ENCODE peak calls at places on chromosomes 3 and 15, in six cellular contexts. One of them, this sample, is unnamed.
A peak's percentile ranks its signal among the peaks of the same experiment; 100 is the strongest.

GRCh38 chr3:29635888-29636287 is 355.0 kb downstream of the RBMS3 start:
- DNase-seq in Caco-2: no peak
- DNase-seq in fibroblast of mammary gland: no peak
- DNase-seq in fibroblast of the aortic adventitia: no peak
- DNase-seq in left ventricle myocardium inferior: no peak
- DNase-seq in CD8-positive, alpha-beta T cell: no peak
- DNase-seq in this sample: no peak

GRCh38 chr3:123076496-123077418 is 9.9 kb downstream of the PDIA5 start:
- DNase-seq in fibroblast of mammary gland: no peak
- DNase-seq in left ventricle myocardium inferior: peak; percentile 73
- DNase-seq in Caco-2: no peak
- DNase-seq in fibroblast of the aortic adventitia: peak; percentile 62
- DNase-seq in CD8-positive, alpha-beta T cell: no peak
- DNase-seq in this sample: no peak

GRCh38 chr15:99324082-99324620 is 72.9 kb downstream of the LRRC28 start:
- DNase-seq in CD8-positive, alpha-beta T cell: no peak
- DNase-seq in Caco-2: no peak
- DNase-seq in fibroblast of mammary gland: peak; percentile 89
- DNase-seq in fibroblast of the aortic adventitia: peak; percentile 87
- DNase-seq in left ventricle myocardium inferior: no peak
- DNase-seq in this sample: no peak

GRCh38 chr3:127900536-127900935 is 14.5 kb upstream of the KBTBD12 start:
- DNase-seq in CD8-positive, alpha-beta T cell: no peak
- DNase-seq in left ventricle myocardium inferior: no peak
- DNase-seq in Caco-2: no peak
- DNase-seq in fibroblast of mammary gland: no peak
- DNase-seq in fibroblast of the aortic adventitia: no peak
- DNase-seq in this sample: no peak

GRCh38 chr3:31639828-31640227 is 107.1 kb downstream of the STT3B start:
- DNase-seq in Caco-2: no peak
- DNase-seq in left ventricle myocardium inferior: no peak
- DNase-seq in CD8-positive, alpha-beta T cell: no peak
- DNase-seq in fibroblast of the aortic adventitia: no peak
- DNase-seq in fibroblast of mammary gland: no peak
- DNase-seq in this sample: no peak

GRCh38 chr3:78041486-78041885 is 1001.6 kb downstream of the ROBO2 start:
- DNase-seq in Caco-2: no peak
- DNase-seq in CD8-positive, alpha-beta T cell: no peak
- DNase-seq in fibroblast of the aortic adventitia: no peak
- DNase-seq in left ventricle myocardium inferior: no peak
- DNase-seq in fibroblast of mammary gland: no peak
- DNase-seq in this sample: no peak

GRCh38 chr3:148710665-148711064 is 13.0 kb downstream of the AGTR1 start:
- DNase-seq in fibroblast of mammary gland: no peak
- DNase-seq in fibroblast of the aortic adventitia: no peak
- DNase-seq in CD8-positive, alpha-beta T cell: no peak
- DNase-seq in left ventricle myocardium inferior: no peak
- DNase-seq in Caco-2: no peak
- DNase-seq in this sample: no peak

GRCh38 chr15:70064441-70064840 is 33.3 kb downstream of the TLE3 start:
- DNase-seq in CD8-positive, alpha-beta T cell: no peak
- DNase-seq in left ventricle myocardium inferior: no peak
- DNase-seq in fibroblast of the aortic adventitia: peak; percentile 10
- DNase-seq in Caco-2: no peak
- DNase-seq in fibroblast of mammary gland: peak; percentile 15
- DNase-seq in this sample: no peak

GRCh38 chr3:41148446-41148845 is 50.9 kb upstream of the CTNNB1 start:
- DNase-seq in fibroblast of mammary gland: no peak
- DNase-seq in left ventricle myocardium inferior: no peak
- DNase-seq in Caco-2: no peak
- DNase-seq in CD8-positive, alpha-beta T cell: no peak
- DNase-seq in fibroblast of the aortic adventitia: no peak
- DNase-seq in this sample: no peak

GRCh38 chr3:139338405-139338804 is 5.4 kb upstream of the MRPS22 start:
- DNase-seq in fibroblast of the aortic adventitia: no peak
- DNase-seq in Caco-2: no peak
- DNase-seq in CD8-positive, alpha-beta T cell: no peak
- DNase-seq in left ventricle myocardium inferior: no peak
- DNase-seq in fibroblast of mammary gland: no peak
- DNase-seq in this sample: no peak

GRCh38 chr15:70584838-70585706 is 178.3 kb downstream of the UACA start:
- DNase-seq in fibroblast of the aortic adventitia: no peak
- DNase-seq in fibroblast of mammary gland: no peak
- DNase-seq in Caco-2: peak; percentile 84
- DNase-seq in left ventricle myocardium inferior: no peak
- DNase-seq in CD8-positive, alpha-beta T cell: peak; percentile 28
- DNase-seq in this sample: no peak

GRCh38 chr15:66779331-66780009 is 77.4 kb downstream of the SMAD6 start:
- DNase-seq in fibroblast of mammary gland: no peak
- DNase-seq in fibroblast of the aortic adventitia: no peak
- DNase-seq in CD8-positive, alpha-beta T cell: no peak
- DNase-seq in Caco-2: peak; percentile 65
- DNase-seq in left ventricle myocardium inferior: no peak
- DNase-seq in this sample: no peak

DNA sequence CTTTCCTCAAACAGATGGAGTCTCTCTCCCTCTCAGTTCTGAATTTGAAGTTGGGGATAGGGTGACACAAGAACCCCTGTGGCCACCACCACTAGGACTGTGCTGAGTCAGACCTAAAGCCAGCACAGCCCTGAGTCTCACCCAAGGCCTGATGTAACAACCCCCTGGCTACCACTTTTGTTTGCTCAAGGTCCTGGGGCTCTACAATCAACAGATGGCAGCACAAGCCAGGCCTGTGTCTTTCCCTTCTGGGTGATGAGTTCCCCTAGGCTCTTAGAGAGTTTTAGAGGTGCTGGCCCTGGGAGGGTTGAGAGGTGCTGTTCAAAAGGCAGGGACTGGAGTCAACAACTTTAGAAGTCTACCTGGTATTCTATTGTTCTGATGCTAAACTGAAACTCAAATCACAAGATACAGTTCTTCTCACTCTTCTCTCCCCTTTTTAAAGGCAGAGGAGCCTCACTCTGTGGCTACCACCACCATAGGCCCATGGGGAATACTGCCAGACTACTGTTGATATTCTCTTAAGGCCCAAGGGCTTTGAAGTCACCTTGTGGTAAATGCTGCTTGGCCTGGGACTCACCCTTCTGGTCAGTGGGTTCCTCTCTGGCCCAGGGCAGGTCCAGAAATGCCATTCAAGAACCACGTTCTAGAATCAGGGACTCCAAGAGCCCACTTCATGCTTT is 6.5 kb downstream of the OR5K4 start:
- DNase-seq in left ventricle myocardium inferior: no peak
- DNase-seq in fibroblast of mammary gland: no peak
- DNase-seq in CD8-positive, alpha-beta T cell: no peak
- DNase-seq in Caco-2: no peak
- DNase-seq in fibroblast of the aortic adventitia: peak; percentile 0
- DNase-seq in this sample: no peak
- TF ChIP-seq CTCF in left ventricle myocardium inferior: no peak
- TF ChIP-seq CTCF in fibroblast of mammary gland: no peak
- TF ChIP-seq CTCF in CD8-positive, alpha-beta T cell: no peak
- TF ChIP-seq CTCF in Caco-2: peak; percentile 43
- TF ChIP-seq CTCF in fibroblast of the aortic adventitia: no peak
- TF ChIP-seq CTCF in this sample: no peak

GRCh38 chr15:73800662-73801345 is 47.7 kb upstream of the INSYN1 start:
- DNase-seq in fibroblast of the aortic adventitia: peak; percentile 95
- DNase-seq in Caco-2: no peak
- DNase-seq in fibroblast of mammary gland: peak; percentile 83
- DNase-seq in CD8-positive, alpha-beta T cell: no peak
- DNase-seq in left ventricle myocardium inferior: peak; percentile 83
- DNase-seq in this sample: no peak
- TF ChIP-seq CTCF in fibroblast of the aortic adventitia: no peak
- TF ChIP-seq CTCF in Caco-2: no peak
- TF ChIP-seq CTCF in fibroblast of mammary gland: no peak
- TF ChIP-seq CTCF in CD8-positive, alpha-beta T cell: no peak
- TF ChIP-seq CTCF in left ventricle myocardium inferior: no peak
- TF ChIP-seq CTCF in this sample: no peak

GRCh38 chr3:102223139-102223538 is 211.7 kb upstream of the ZPLD1 start:
- DNase-seq in left ventricle myocardium inferior: no peak
- DNase-seq in fibroblast of the aortic adventitia: no peak
- DNase-seq in Caco-2: no peak
- DNase-seq in fibroblast of mammary gland: no peak
- DNase-seq in CD8-positive, alpha-beta T cell: no peak
- DNase-seq in this sample: no peak

GRCh38 chr3:102225407-102226132 is 209.2 kb upstream of the ZPLD1 start:
- DNase-seq in Caco-2: no peak
- DNase-seq in fibroblast of the aortic adventitia: peak; percentile 89
- DNase-seq in left ventricle myocardium inferior: no peak
- DNase-seq in fibroblast of mammary gland: peak; percentile 83
- DNase-seq in CD8-positive, alpha-beta T cell: no peak
- DNase-seq in this sample: no peak

GRCh38 chr3:102229062-102229655 is 205.7 kb upstream of the ZPLD1 start:
- DNase-seq in fibroblast of mammary gland: peak; percentile 75
- DNase-seq in fibroblast of the aortic adventitia: peak; percentile 80
- DNase-seq in left ventricle myocardium inferior: peak; percentile 55
- DNase-seq in CD8-positive, alpha-beta T cell: peak; percentile 61
- DNase-seq in Caco-2: peak; percentile 63
- DNase-seq in this sample: peak; percentile 64

GRCh38 chr3:102226463-102226862 is 208.4 kb upstream of the ZPLD1 start:
- DNase-seq in CD8-positive, alpha-beta T cell: no peak
- DNase-seq in left ventricle myocardium inferior: no peak
- DNase-seq in Caco-2: no peak
- DNase-seq in fibroblast of mammary gland: no peak
- DNase-seq in fibroblast of the aortic adventitia: no peak
- DNase-seq in this sample: no peak

GRCh38 chr3:102224171-102224570 is 210.6 kb upstream of the ZPLD1 start:
- DNase-seq in CD8-positive, alpha-beta T cell: no peak
- DNase-seq in fibroblast of the aortic adventitia: peak; percentile 36
- DNase-seq in left ventricle myocardium inferior: no peak
- DNase-seq in fibroblast of mammary gland: peak; percentile 42
- DNase-seq in Caco-2: no peak
- DNase-seq in this sample: no peak
- TF ChIP-seq CTCF in CD8-positive, alpha-beta T cell: no peak
- TF ChIP-seq CTCF in fibroblast of the aortic adventitia: peak; percentile 36
- TF ChIP-seq CTCF in left ventricle myocardium inferior: peak; percentile 52
- TF ChIP-seq CTCF in fibroblast of mammary gland: peak; percentile 32
- TF ChIP-seq CTCF in Caco-2: peak; percentile 38
- TF ChIP-seq CTCF in this sample: no peak

DNA sequence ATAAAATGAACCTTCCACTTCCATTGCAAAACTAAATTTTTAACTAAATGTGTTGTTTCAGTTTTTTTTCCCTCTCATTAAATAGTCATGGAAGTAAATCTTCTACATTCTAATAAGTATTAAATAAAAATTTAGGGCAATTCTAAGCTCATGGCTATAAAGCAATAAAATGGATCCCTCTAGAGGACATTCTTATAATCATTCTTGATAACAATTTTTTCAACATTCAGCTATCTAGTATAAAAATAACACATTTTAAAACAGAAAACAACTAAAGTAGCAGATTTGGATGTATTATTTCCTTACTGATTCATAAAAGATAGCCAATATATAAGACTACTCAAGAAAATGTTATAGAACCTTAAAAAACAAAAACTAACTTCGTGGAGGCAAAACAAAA is 393.1 kb downstream of the PLOD2 start:
- DNase-seq in left ventricle myocardium inferior: no peak
- DNase-seq in fibroblast of mammary gland: peak; percentile 13
- DNase-seq in Caco-2: no peak
- DNase-seq in fibroblast of the aortic adventitia: peak; percentile 22
- DNase-seq in CD8-positive, alpha-beta T cell: no peak
- DNase-seq in this sample: no peak
- TF ChIP-seq CTCF in left ventricle myocardium inferior: peak; percentile 39
- TF ChIP-seq CTCF in fibroblast of mammary gland: peak; percentile 32
- TF ChIP-seq CTCF in Caco-2: peak; percentile 1
- TF ChIP-seq CTCF in fibroblast of the aortic adventitia: peak; percentile 29
- TF ChIP-seq CTCF in CD8-positive, alpha-beta T cell: no peak
- TF ChIP-seq CTCF in this sample: no peak